ENCODE peak calls at places on chromosomes 13 and 19, in eight cellular contexts. One of them, this sample, is unnamed.
A peak's percentile ranks its signal among the peaks of the same experiment; 100 is the strongest.

GRCh38 chr13:33052446-33052845 is 36.2 kb downstream of the KL start:
- DNase-seq in PC-3: no peak
- DNase-seq in OCI-LY7: no peak
- DNase-seq in H1: no peak
- DNase-seq in IMR-90: peak; percentile 53
- DNase-seq in HepG2: no peak
- DNase-seq in PC-9: no peak
- DNase-seq in HCT116: no peak
- DNase-seq in this sample: peak; percentile 73

GRCh38 chr19:1169921-1170885 is 3.9 kb downstream of the SBNO2 start:
- DNase-seq in PC-9: peak; percentile 85
- DNase-seq in IMR-90: peak; percentile 83
- DNase-seq in PC-3: peak; percentile 87
- DNase-seq in HCT116: no peak
- DNase-seq in OCI-LY7: no peak
- DNase-seq in HepG2: no peak
- DNase-seq in H1: no peak
- DNase-seq in this sample: peak; percentile 65

GRCh38 chr19:52274191-52274590 is 4.8 kb downstream of the ZNF766 start:
- DNase-seq in PC-9: no peak
- DNase-seq in PC-3: no peak
- DNase-seq in H1: no peak
- DNase-seq in HepG2: no peak
- DNase-seq in IMR-90: no peak
- DNase-seq in HCT116: no peak
- DNase-seq in OCI-LY7: no peak
- DNase-seq in this sample: no peak

GRCh38 chr19:42121666-42122069 is 10.6 kb downstream of the POU2F2 start:
- DNase-seq in HCT116: no peak
- DNase-seq in PC-3: peak; percentile 71
- DNase-seq in H1: no peak
- DNase-seq in OCI-LY7: peak; percentile 67
- DNase-seq in HepG2: no peak
- DNase-seq in IMR-90: peak; percentile 88
- DNase-seq in PC-9: peak; percentile 40
- DNase-seq in this sample: peak; percentile 85

GRCh38 chr13:40352385-40352778 is 314.1 kb downstream of the FOXO1 start:
- DNase-seq in PC-9: no peak
- DNase-seq in OCI-LY7: no peak
- DNase-seq in H1: no peak
- DNase-seq in HCT116: no peak
- DNase-seq in HepG2: no peak
- DNase-seq in PC-3: no peak
- DNase-seq in IMR-90: no peak
- DNase-seq in this sample: peak; percentile 50

GRCh38 chr13:97441414-97441813 is 7.4 kb downstream of the RAP2A start:
- DNase-seq in PC-9: no peak
- DNase-seq in H1: no peak
- DNase-seq in PC-3: no peak
- DNase-seq in HCT116: no peak
- DNase-seq in OCI-LY7: no peak
- DNase-seq in IMR-90: no peak
- DNase-seq in HepG2: no peak
- DNase-seq in this sample: no peak

GRCh38 chr19:35716735-35716984 is 1.1 kb upstream of the KMT2B start:
- DNase-seq in H1: no peak
- DNase-seq in PC-3: no peak
- DNase-seq in HCT116: no peak
- DNase-seq in IMR-90: no peak
- DNase-seq in HepG2: no peak
- DNase-seq in PC-9: no peak
- DNase-seq in OCI-LY7: no peak
- DNase-seq in this sample: no peak

GRCh38 chr19:17302391-17303166 is 646 bp downstream of the ABHD8 start:
- DNase-seq in HCT116: no peak
- DNase-seq in OCI-LY7: peak; percentile 51
- DNase-seq in IMR-90: no peak
- DNase-seq in PC-9: peak; percentile 72
- DNase-seq in HepG2: no peak
- DNase-seq in PC-3: peak; percentile 45
- DNase-seq in H1: no peak
- DNase-seq in this sample: no peak

GRCh38 chr19:34734601-34735103 is 609 bp downstream of the ZNF181 start:
- DNase-seq in PC-3: no peak
- DNase-seq in HepG2: no peak
- DNase-seq in HCT116: no peak
- DNase-seq in PC-9: peak; percentile 41
- DNase-seq in OCI-LY7: no peak
- DNase-seq in H1: no peak
- DNase-seq in IMR-90: no peak
- DNase-seq in this sample: no peak

GRCh38 chr13:91375119-91375729 is 23.2 kb upstream of the GPC5 start:
- DNase-seq in PC-3: peak; percentile 19
- DNase-seq in HCT116: no peak
- DNase-seq in HepG2: no peak
- DNase-seq in IMR-90: peak; percentile 8
- DNase-seq in PC-9: no peak
- DNase-seq in H1: no peak
- DNase-seq in OCI-LY7: peak; percentile 85
- DNase-seq in this sample: peak; percentile 39

GRCh38 chr13:36872621-36873020 is 47.4 kb downstream of the SMAD9 start:
- DNase-seq in H1: no peak
- DNase-seq in IMR-90: no peak
- DNase-seq in OCI-LY7: no peak
- DNase-seq in HepG2: no peak
- DNase-seq in PC-3: no peak
- DNase-seq in HCT116: no peak
- DNase-seq in PC-9: no peak
- DNase-seq in this sample: no peak

GRCh38 chr19:19361075-19361594 is 40.5 kb downstream of the MAU2 start:
- DNase-seq in PC-9: peak; percentile 61
- DNase-seq in H1: peak; percentile 71
- DNase-seq in HCT116: peak; percentile 85
- DNase-seq in HepG2: peak; percentile 83
- DNase-seq in OCI-LY7: peak; percentile 81
- DNase-seq in PC-3: peak; percentile 87
- DNase-seq in IMR-90: peak; percentile 80
- DNase-seq in this sample: peak; percentile 90

GRCh38 chr19:19997656-19998268 is 41.5 kb downstream of the ZNF682 start:
- DNase-seq in OCI-LY7: peak; percentile 56
- DNase-seq in PC-3: no peak
- DNase-seq in PC-9: no peak
- DNase-seq in H1: peak; percentile 47
- DNase-seq in HepG2: no peak
- DNase-seq in HCT116: no peak
- DNase-seq in IMR-90: no peak
- DNase-seq in this sample: peak; percentile 45

GRCh38 chr13:44434441-44435141 is 61.0 kb downstream of the SERP2 start:
- DNase-seq in HCT116: no peak
- DNase-seq in PC-9: no peak
- DNase-seq in OCI-LY7: no peak
- DNase-seq in HepG2: no peak
- DNase-seq in H1: no peak
- DNase-seq in PC-3: no peak
- DNase-seq in IMR-90: no peak
- DNase-seq in this sample: no peak

GRCh38 chr13:40668335-40668734 is 1.9 kb upstream of the FOXO1 start:
- DNase-seq in HCT116: no peak
- DNase-seq in PC-9: no peak
- DNase-seq in H1: no peak
- DNase-seq in HepG2: peak; percentile 54
- DNase-seq in OCI-LY7: peak; percentile 84
- DNase-seq in IMR-90: no peak
- DNase-seq in PC-3: no peak
- DNase-seq in this sample: peak; percentile 57

GRCh38 chr13:51520524-51520923 is 63.7 kb upstream of the WDFY2 start:
- DNase-seq in IMR-90: peak; percentile 80
- DNase-seq in PC-3: peak; percentile 45
- DNase-seq in HepG2: peak; percentile 63
- DNase-seq in OCI-LY7: no peak
- DNase-seq in PC-9: peak; percentile 67
- DNase-seq in HCT116: no peak
- DNase-seq in H1: no peak
- DNase-seq in this sample: peak; percentile 90

GRCh38 chr19:40601061-40601973 is at the start of gene LTBP4:
- DNase-seq in IMR-90: no peak
- DNase-seq in HepG2: no peak
- DNase-seq in HCT116: no peak
- DNase-seq in OCI-LY7: no peak
- DNase-seq in PC-3: no peak
- DNase-seq in H1: no peak
- DNase-seq in PC-9: no peak
- DNase-seq in this sample: peak; percentile 75

GRCh38 chr19:47518139-47518538 is 3.3 kb upstream of the NAPA start:
- DNase-seq in PC-3: no peak
- DNase-seq in IMR-90: no peak
- DNase-seq in HepG2: no peak
- DNase-seq in HCT116: no peak
- DNase-seq in PC-9: no peak
- DNase-seq in H1: no peak
- DNase-seq in OCI-LY7: peak; percentile 97
- DNase-seq in this sample: no peak

GRCh38 chr19:5967994-5968430 is 9.9 kb downstream of the RANBP3 start:
- DNase-seq in H1: no peak
- DNase-seq in OCI-LY7: peak; percentile 70
- DNase-seq in PC-3: peak; percentile 81
- DNase-seq in PC-9: no peak
- DNase-seq in IMR-90: peak; percentile 88
- DNase-seq in HCT116: peak; percentile 50
- DNase-seq in HepG2: peak; percentile 64
- DNase-seq in this sample: peak; percentile 81

GRCh38 chr19:4691383-4691782 is 21.2 kb upstream of the MYDGF start:
- DNase-seq in PC-3: no peak
- DNase-seq in HepG2: no peak
- DNase-seq in H1: no peak
- DNase-seq in HCT116: no peak
- DNase-seq in OCI-LY7: no peak
- DNase-seq in PC-9: no peak
- DNase-seq in IMR-90: no peak
- DNase-seq in this sample: no peak

GRCh38 chr19:47487551-47488515 is 3.8 kb upstream of the KPTN start:
- DNase-seq in H1: no peak
- DNase-seq in IMR-90: no peak
- DNase-seq in PC-9: no peak
- DNase-seq in PC-3: no peak
- DNase-seq in HCT116: no peak
- DNase-seq in OCI-LY7: peak; percentile 65
- DNase-seq in HepG2: no peak
- DNase-seq in this sample: no peak

GRCh38 chr13:93751117-93751516 is 524.5 kb downstream of the GPC6 start:
- DNase-seq in PC-3: no peak
- DNase-seq in HepG2: no peak
- DNase-seq in HCT116: no peak
- DNase-seq in H1: no peak
- DNase-seq in OCI-LY7: no peak
- DNase-seq in IMR-90: peak; percentile 18
- DNase-seq in PC-9: no peak
- DNase-seq in this sample: no peak

GRCh38 chr13:23741879-23742510 is 147.2 kb downstream of the MIPEP start:
- DNase-seq in HCT116: peak; percentile 7
- DNase-seq in OCI-LY7: peak; percentile 29
- DNase-seq in PC-9: no peak
- DNase-seq in H1: peak; percentile 9
- DNase-seq in HepG2: no peak
- DNase-seq in PC-3: peak; percentile 39
- DNase-seq in IMR-90: no peak
- DNase-seq in this sample: peak; percentile 30

GRCh38 chr19:36049080-36049698 is 4.9 kb downstream of the THAP8 start:
- DNase-seq in HepG2: no peak
- DNase-seq in PC-9: no peak
- DNase-seq in OCI-LY7: no peak
- DNase-seq in IMR-90: no peak
- DNase-seq in HCT116: no peak
- DNase-seq in H1: no peak
- DNase-seq in PC-3: peak; percentile 1
- DNase-seq in this sample: no peak

GRCh38 chr19:49362048-49362925 is at the start of gene TEAD2:
- DNase-seq in H1: no peak
- DNase-seq in HepG2: peak; percentile 32
- DNase-seq in OCI-LY7: no peak
- DNase-seq in PC-3: peak; percentile 63
- DNase-seq in IMR-90: peak; percentile 47
- DNase-seq in PC-9: no peak
- DNase-seq in HCT116: no peak
- DNase-seq in this sample: peak; percentile 77

GRCh38 chr13:34640179-34640929 is 301.7 kb upstream of the NBEA start:
- DNase-seq in PC-9: no peak
- DNase-seq in HCT116: no peak
- DNase-seq in OCI-LY7: no peak
- DNase-seq in IMR-90: no peak
- DNase-seq in PC-3: no peak
- DNase-seq in H1: no peak
- DNase-seq in HepG2: no peak
- DNase-seq in this sample: no peak
- H2AFZ ChIP-seq in PC-9: no peak overlapping the region
- H2AFZ ChIP-seq in HCT116: no peak overlapping the region
- H2AFZ ChIP-seq in OCI-LY7: no peak overlapping the region
- H2AFZ ChIP-seq in IMR-90: no peak overlapping the region
- H2AFZ ChIP-seq in PC-3: no peak overlapping the region
- H2AFZ ChIP-seq in H1: no peak overlapping the region
- H2AFZ ChIP-seq in HepG2: no peak overlapping the region
- H2AFZ ChIP-seq in this sample: no peak overlapping the region

GRCh38 chr19:15332311-15332996 is at the start of gene BRD4:
- DNase-seq in PC-9: no peak
- DNase-seq in HepG2: no peak
- DNase-seq in IMR-90: peak; percentile 42
- DNase-seq in OCI-LY7: peak; percentile 82
- DNase-seq in HCT116: no peak
- DNase-seq in PC-3: peak; percentile 62
- DNase-seq in H1: no peak
- DNase-seq in this sample: peak; percentile 84
- H2AFZ ChIP-seq in PC-9: peak within 1 kb of the TSS; percentile 97
- H2AFZ ChIP-seq in HepG2: no peak within 1 kb of the TSS
- H2AFZ ChIP-seq in IMR-90: peak within 1 kb of the TSS; percentile 97
- H2AFZ ChIP-seq in OCI-LY7: peak within 1 kb of the TSS; percentile 82
- H2AFZ ChIP-seq in HCT116: no peak within 1 kb of the TSS
- H2AFZ ChIP-seq in PC-3: peak within 1 kb of the TSS; percentile 87
- H2AFZ ChIP-seq in H1: peak within 1 kb of the TSS; percentile 90
- H2AFZ ChIP-seq in this sample: peak within 1 kb of the TSS; percentile 92

DNA sequence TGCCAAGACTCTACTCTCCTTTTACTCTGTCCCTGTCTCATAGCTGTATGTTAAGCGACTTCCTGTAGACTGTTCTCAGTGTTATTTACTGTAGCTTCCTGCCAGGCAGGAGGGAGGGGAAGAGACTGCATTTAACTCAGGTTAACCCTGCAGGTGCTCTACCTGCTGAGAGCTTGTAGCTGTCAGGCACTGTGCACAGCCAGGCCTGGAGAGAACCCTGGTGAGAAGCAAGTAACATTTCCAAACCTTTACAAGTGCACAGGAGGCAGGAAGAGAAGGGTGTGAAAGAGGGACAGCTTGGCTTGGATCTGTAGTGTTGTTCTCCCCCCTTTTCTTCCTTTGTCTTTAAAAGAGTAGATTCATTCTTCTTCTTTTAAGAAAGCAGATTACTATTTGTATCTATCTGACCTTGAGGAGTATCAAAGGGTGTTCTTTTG is 167.1 kb downstream of the LMO7 start:
- DNase-seq in PC-9: no peak
- DNase-seq in HCT116: no peak
- DNase-seq in OCI-LY7: peak; percentile 10
- DNase-seq in H1: peak; percentile 77
- DNase-seq in HepG2: no peak
- DNase-seq in PC-3: no peak
- DNase-seq in IMR-90: no peak
- DNase-seq in this sample: no peak
- H2AFZ ChIP-seq in PC-9: no peak overlapping the region
- H2AFZ ChIP-seq in HCT116: no peak overlapping the region
- H2AFZ ChIP-seq in OCI-LY7: no peak overlapping the region
- H2AFZ ChIP-seq in H1: no peak overlapping the region
- H2AFZ ChIP-seq in HepG2: no peak overlapping the region
- H2AFZ ChIP-seq in PC-3: no peak overlapping the region
- H2AFZ ChIP-seq in IMR-90: no peak overlapping the region
- H2AFZ ChIP-seq in this sample: no peak overlapping the region

GRCh38 chr13:63044617-63045016 is 1629.0 kb upstream of the PCDH20 start:
- DNase-seq in OCI-LY7: no peak
- DNase-seq in PC-9: no peak
- DNase-seq in HCT116: no peak
- DNase-seq in IMR-90: no peak
- DNase-seq in H1: no peak
- DNase-seq in PC-3: no peak
- DNase-seq in HepG2: no peak
- DNase-seq in this sample: no peak
- H2AFZ ChIP-seq in OCI-LY7: no peak overlapping the region
- H2AFZ ChIP-seq in PC-9: no peak overlapping the region
- H2AFZ ChIP-seq in HCT116: no peak overlapping the region
- H2AFZ ChIP-seq in IMR-90: no peak overlapping the region
- H2AFZ ChIP-seq in H1: peak overlapping the region; percentile 40
- H2AFZ ChIP-seq in PC-3: no peak overlapping the region
- H2AFZ ChIP-seq in HepG2: no peak overlapping the region
- H2AFZ ChIP-seq in this sample: no peak overlapping the region